ENCODE peak calls at places on chromosomes 12 and 14, in five cellular contexts. X, F, W, K and C are unnamed samples.

GRCh38 chr14:24741871-24742270 is 107.9 kb upstream of the GZMB start:
- DNase-seq in F (no peak), K (peak; percentile 10), W (no peak), X (no peak), C (no peak)

GRCh38 chr14:24674204-24674970 is 40.4 kb upstream of the GZMB start:
- DNase-seq in F (no peak), X (no peak), K (no peak), W (no peak), C (no peak)

GRCh38 chr14:94109915-94110250 is 653 bp upstream of the IFI27 start:
- DNase-seq in X (no peak), W (no peak), F (no peak), K (no peak), C (no peak)

GRCh38 chr12:6957741-6958608 is 6.8 kb downstream of the PTPN6 start:
- DNase-seq in X (no peak), W (no peak), F (no peak), K (no peak), C (peak; percentile 37)

GRCh38 chr14:52299692-52300278 is 14.3 kb upstream of the PTGER2 start:
- DNase-seq in W (no peak), X (peak; percentile 43), K (no peak), F (no peak), C (no peak)

GRCh38 chr12:30098677-30099076 is 314.9 kb upstream of the TMTC1 start:
- DNase-seq in F (no peak), X (no peak), K (no peak), W (no peak), C (no peak)

GRCh38 chr12:96237035-96237434 is 42.9 kb downstream of the ELK3 start:
- DNase-seq in F (no peak), K (no peak), W (no peak), X (no peak), C (no peak)

GRCh38 chr12:15599266-15600037 is 189.7 kb downstream of the EPS8 start:
- DNase-seq in W (no peak), F (no peak), K (no peak), X (no peak), C (no peak)

GRCh38 chr14:100529561-100530031 is 57.6 kb downstream of the BEGAIN start:
- DNase-seq in W (peak; percentile 38), X (no peak), K (no peak), F (no peak), C (no peak)

GRCh38 chr12:69987453-69988102 is 162.6 kb downstream of the MYRFL start:
- DNase-seq in K (peak; percentile 85), W (no peak), F (no peak), X (peak; percentile 40), C (no peak)

GRCh38 chr12:120620624-120621023 is 19.8 kb upstream of the CABP1 start:
- DNase-seq in W (peak; percentile 78), X (no peak), F (no peak), K (no peak), C (no peak)

GRCh38 chr14:36405589-36406274 is 85.3 kb upstream of the MBIP start:
- DNase-seq in W (no peak), F (no peak), X (no peak), K (no peak), C (no peak)

GRCh38 chr12:108519558-108519957 is 4.5 kb downstream of the FICD start:
- DNase-seq in F (no peak), W (no peak), K (no peak), X (no peak), C (no peak)

GRCh38 chr12:4858385-4858784 is 51.3 kb upstream of the KCNA1 start:
- DNase-seq in F (no peak), X (peak; percentile 47), K (no peak), W (no peak), C (peak; percentile 28)

GRCh38 chr12:124451637-124452243 is 115.7 kb downstream of the NCOR2 start:
- DNase-seq in K (no peak), W (no peak), X (peak; percentile 50), F (no peak), C (no peak)

GRCh38 chr12:28611501-28611900 is 421.2 kb downstream of the CCDC91 start:
- DNase-seq in K (no peak), X (no peak), F (no peak), W (no peak), C (no peak)

GRCh38 chr12:51395283-51396230 is 4.4 kb upstream of the GALNT6 start:
- DNase-seq in X (peak; percentile 88), K (no peak), W (no peak), F (no peak), C (no peak)

GRCh38 chr14:67442139-67442906 is 30.4 kb upstream of the PLEK2 start:
- DNase-seq in W (no peak), K (no peak), F (no peak), X (no peak), C (no peak)

GRCh38 chr12:124744659-124745467 is 118.8 kb downstream of the SCARB1 start:
- DNase-seq in K (no peak), X (peak; percentile 95), W (no peak), F (no peak), C (no peak)

GRCh38 chr12:123787466-123787865 is 25.4 kb downstream of the DNAH10 start:
- DNase-seq in X (no peak), F (no peak), W (no peak), K (no peak), C (peak; percentile 57)

GRCh38 chr14:93115920-93116675 is at the start of gene ITPK1:
- DNase-seq in K (no peak), X (peak; percentile 44), F (peak; percentile 54), W (peak; percentile 60), C (peak; percentile 85)